ENCODE peak calls at places on chromosome 17, in eight cellular contexts. T is lower leg skin, P is body of pancreas, Z is HCT116, E is tibial artery, L is fibroblast of pulmonary artery, J is endothelial cell, N is HepG2. D is an unnamed sample.

GRCh38 chr17:58331815-58332719 is 3.5 kb upstream of the TSPOAP1 start:
- DNase-seq in T (no peak), P (peak; percentile 75), Z (no peak), E (peak; percentile 81), L (no peak), J (no peak), N (no peak), D (no peak)

GRCh38 chr17:79572136-79572915 is 38.5 kb downstream of the RBFOX3 start:
- DNase-seq in T (no peak), P (no peak), Z (no peak), E (no peak), L (no peak), J (no peak), N (no peak), D (no peak)

GRCh38 chr17:42243493-42243982 is 32.7 kb downstream of the STAT5B start:
- DNase-seq in T (no peak), P (no peak), Z (no peak), E (no peak), L (no peak), J (no peak), N (peak; percentile 22), D (no peak)

GRCh38 chr17:78359216-78359935 is 501 bp downstream of the SOCS3 start:
- DNase-seq in T (no peak), P (peak; percentile 38), Z (no peak), E (peak; percentile 75), L (peak; percentile 48), J (peak; percentile 54), N (no peak), D (no peak)

GRCh38 chr17:73371285-73371684 is 59.5 kb upstream of the CDC42EP4 start:
- DNase-seq in T (no peak), P (no peak), Z (no peak), E (no peak), L (peak; percentile 73), J (no peak), N (no peak), D (no peak)

GRCh38 chr17:18191967-18192366 is 8.3 kb downstream of the ALKBH5 start:
- DNase-seq in T (no peak), P (no peak), Z (no peak), E (no peak), L (no peak), J (no peak), N (no peak), D (no peak)

GRCh38 chr17:14741516-14741915 is 440.6 kb downstream of the HS3ST3B1 start:
- DNase-seq in T (no peak), P (no peak), Z (no peak), E (no peak), L (peak; percentile 29), J (no peak), N (no peak), D (no peak)

GRCh38 chr17:43025290-43025657 is 243 bp downstream of the RND2 start:
- DNase-seq in T (no peak), P (no peak), Z (no peak), E (no peak), L (no peak), J (no peak), N (no peak), D (no peak)

GRCh38 chr17:4551141-4551540 is 4.0 kb downstream of the MYBBP1A start:
- DNase-seq in T (no peak), P (no peak), Z (no peak), E (no peak), L (no peak), J (peak; percentile 24), N (peak; percentile 41), D (no peak)

GRCh38 chr17:30086896-30087295 is 29.7 kb upstream of the NSRP1 start:
- DNase-seq in T (no peak), P (no peak), Z (no peak), E (no peak), L (no peak), J (no peak), N (no peak), D (no peak)

GRCh38 chr17:4504188-4504587 is 5.5 kb downstream of the SPNS2 start:
- DNase-seq in T (no peak), P (no peak), Z (no peak), E (no peak), L (no peak), J (no peak), N (no peak), D (no peak)

GRCh38 chr17:57284984-57285646 is 28.8 kb downstream of the MSI2 start:
- DNase-seq in T (no peak), P (no peak), Z (no peak), E (no peak), L (no peak), J (no peak), N (peak; percentile 65), D (no peak)

GRCh38 chr17:78610951-78611511 is 33.8 kb upstream of the DNAH17 start:
- DNase-seq in T (no peak), P (no peak), Z (no peak), E (no peak), L (no peak), J (no peak), N (no peak), D (no peak)

GRCh38 chr17:79937981-79938695 is 97.5 kb downstream of the TBC1D16 start:
- DNase-seq in T (no peak), P (peak; percentile 76), Z (no peak), E (no peak), L (no peak), J (no peak), N (no peak), D (no peak)

GRCh38 chr17:41844971-41845370 is 7.3 kb downstream of the KLHL10 start:
- DNase-seq in T (no peak), P (no peak), Z (no peak), E (no peak), L (no peak), J (no peak), N (no peak), D (no peak)

GRCh38 chr17:35817196-35817595 is 7.9 kb downstream of the TAF15 start:
- DNase-seq in T (no peak), P (no peak), Z (no peak), E (no peak), L (no peak), J (no peak), N (no peak), D (no peak)

GRCh38 chr17:28712705-28713415 is 1.2 kb upstream of the PROCA1 start:
- DNase-seq in T (no peak), P (no peak), Z (no peak), E (no peak), L (no peak), J (no peak), N (no peak), D (no peak)

GRCh38 chr17:56499799-56500388 is 93.6 kb upstream of the NOG start:
- DNase-seq in T (no peak), P (peak; percentile 8), Z (peak; percentile 57), E (no peak), L (peak; percentile 25), J (peak; percentile 26), N (peak; percentile 24), D (no peak)

GRCh38 chr17:57135026-57135747 is 50.1 kb downstream of the AKAP1 start:
- DNase-seq in T (no peak), P (no peak), Z (no peak), E (no peak), L (no peak), J (no peak), N (no peak), D (no peak)

GRCh38 chr17:48944519-48945260 is at the start of gene SNF8:
- DNase-seq in T (peak; percentile 88), P (peak; percentile 90), Z (peak; percentile 80), E (peak; percentile 92), L (peak; percentile 92), J (peak; percentile 99), N (peak; percentile 90), D (peak; percentile 96)
- TF ChIP-seq CTCF in T (no peak), P (no peak), Z (no peak), E (no peak), L (no peak), J (no peak), N (peak; percentile 35), D (no peak)

GRCh38 chr17:44197980-44198720 is 1.5 kb downstream of the ATXN7L3 start:
- DNase-seq in T (no peak), P (peak; percentile 46), Z (peak; percentile 57), E (no peak), L (peak; percentile 53), J (no peak), N (no peak), D (no peak)
- TF ChIP-seq CTCF in T (no peak), P (no peak), Z (peak; percentile 26), E (no peak), L (no peak), J (no peak), N (peak; percentile 66), D (no peak)

DNA sequence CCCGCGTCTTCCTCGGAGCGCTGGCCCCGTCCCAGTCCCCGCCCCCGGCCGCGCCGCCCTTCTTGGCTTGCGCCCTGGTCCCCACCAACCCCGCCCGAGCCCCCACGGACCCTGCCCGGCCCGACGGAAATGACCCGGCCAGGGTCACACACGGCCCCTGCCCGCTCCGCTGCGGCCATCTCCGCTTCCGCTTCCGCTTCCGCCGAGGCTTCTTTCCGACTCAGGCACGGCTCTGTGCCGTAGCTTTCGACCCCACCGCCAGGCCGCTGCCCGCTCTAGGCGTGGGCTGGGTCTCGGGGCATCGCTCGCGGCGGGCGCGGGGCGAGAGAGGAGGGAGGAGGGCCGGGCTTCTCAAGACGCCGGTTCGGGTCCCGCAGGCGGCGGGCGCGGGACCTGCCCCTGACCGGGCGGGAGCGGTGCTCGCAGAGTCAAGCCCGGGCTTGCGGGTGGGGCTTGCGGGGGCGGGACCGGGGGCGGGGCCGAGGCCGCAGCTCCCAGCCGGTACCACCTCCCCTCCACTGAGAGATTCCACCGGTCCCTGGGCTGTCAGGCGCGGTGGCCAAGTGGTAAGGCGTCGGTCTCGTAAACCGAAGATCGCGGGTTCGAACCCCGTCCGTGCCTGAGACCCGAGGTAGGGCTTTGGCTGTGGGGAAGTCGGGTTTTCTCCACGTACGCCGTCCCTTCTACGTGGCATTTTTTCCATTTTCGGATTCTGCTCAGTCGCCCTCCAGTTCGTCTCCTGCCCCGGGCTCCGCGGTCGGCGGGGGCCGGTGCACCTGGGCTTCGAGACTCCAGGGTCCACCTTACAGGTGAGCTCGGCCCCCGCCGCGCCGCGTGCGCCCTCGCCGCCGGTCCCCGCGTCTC is 158.3 kb downstream of the RAB11FIP4 start:
- DNase-seq in T (peak; percentile 89), P (peak; percentile 96), Z (peak; percentile 82), E (peak; percentile 95), L (peak; percentile 94), J (peak; percentile 91), N (peak; percentile 84), D (peak; percentile 98)
- TF ChIP-seq CTCF in T (no peak), P (no peak), Z (no peak), E (peak; percentile 16), L (no peak), J (no peak), N (peak; percentile 18), D (no peak)

GRCh38 chr17:6496636-6497441 is 52.6 kb downstream of the PIMREG start:
- DNase-seq in T (no peak), P (no peak), Z (no peak), E (peak; percentile 53), L (no peak), J (no peak), N (no peak), D (peak; percentile 63)

GRCh38 chr17:6497496-6498221 is 53.4 kb downstream of the PIMREG start:
- DNase-seq in T (no peak), P (no peak), Z (no peak), E (peak; percentile 61), L (no peak), J (no peak), N (no peak), D (peak; percentile 61)

GRCh38 chr17:6494239-6494941 is 50.1 kb downstream of the PIMREG start:
- DNase-seq in T (no peak), P (no peak), Z (no peak), E (peak; percentile 28), L (no peak), J (no peak), N (no peak), D (no peak)

GRCh38 chr17:6496116-6496481 is 51.8 kb downstream of the PIMREG start:
- DNase-seq in T (no peak), P (no peak), Z (no peak), E (peak; percentile 23), L (no peak), J (peak; percentile 61), N (no peak), D (peak; percentile 13)

GRCh38 chr17:6495450-6496115 is 51.3 kb downstream of the PIMREG start:
- DNase-seq in T (no peak), P (no peak), Z (no peak), E (peak; percentile 12), L (no peak), J (no peak), N (no peak), D (peak; percentile 54)
- TF ChIP-seq CTCF in T (no peak), P (no peak), Z (peak; percentile 46), E (no peak), L (peak; percentile 18), J (no peak), N (no peak), D (peak; percentile 35)

D was measured in type B pancreatic cell.